ENCODE peak calls at places on chromosomes 13 and 19, in eight cellular contexts. One of them, this sample, is unnamed.
A peak's percentile ranks its signal among the peaks of the same experiment; 100 is the strongest.

GRCh38 chr13:59774511-59774911 is 389.2 kb downstream of the DIAPH3 start:
- DNase-seq in activated naive CD4-positive, alpha-beta T cell: no peak
- DNase-seq in left cardiac atrium: no peak
- DNase-seq in NCI-H2081: no peak
- DNase-seq in AG04450: peak; percentile 47
- DNase-seq in hypothalamus: no peak
- DNase-seq in T-helper 9 cell: no peak
- DNase-seq in fibroblast of villous mesenchyme: peak; percentile 57
- DNase-seq in this sample: peak; percentile 87

GRCh38 chr13:97627566-97627965 is 193.6 kb downstream of the RAP2A start:
- DNase-seq in NCI-H2081: no peak
- DNase-seq in AG04450: peak; percentile 79
- DNase-seq in hypothalamus: no peak
- DNase-seq in fibroblast of villous mesenchyme: peak; percentile 92
- DNase-seq in left cardiac atrium: peak; percentile 62
- DNase-seq in T-helper 9 cell: no peak
- DNase-seq in activated naive CD4-positive, alpha-beta T cell: no peak
- DNase-seq in this sample: peak; percentile 97

GRCh38 chr13:23488442-23488841 is 54.9 kb upstream of the SACS start:
- DNase-seq in hypothalamus: no peak
- DNase-seq in fibroblast of villous mesenchyme: peak; percentile 57
- DNase-seq in activated naive CD4-positive, alpha-beta T cell: no peak
- DNase-seq in T-helper 9 cell: no peak
- DNase-seq in NCI-H2081: peak; percentile 33
- DNase-seq in AG04450: no peak
- DNase-seq in left cardiac atrium: no peak
- DNase-seq in this sample: no peak

GRCh38 chr19:47231215-47232054 is 436 bp upstream of the BBC3 start:
- DNase-seq in AG04450: peak; percentile 72
- DNase-seq in activated naive CD4-positive, alpha-beta T cell: peak; percentile 84
- DNase-seq in hypothalamus: peak; percentile 58
- DNase-seq in NCI-H2081: peak; percentile 64
- DNase-seq in left cardiac atrium: peak; percentile 90
- DNase-seq in T-helper 9 cell: peak; percentile 95
- DNase-seq in fibroblast of villous mesenchyme: peak; percentile 92
- DNase-seq in this sample: peak; percentile 66

GRCh38 chr19:51550848-51551672 is 19.6 kb upstream of the SIGLEC6 start:
- DNase-seq in left cardiac atrium: no peak
- DNase-seq in NCI-H2081: no peak
- DNase-seq in hypothalamus: no peak
- DNase-seq in AG04450: no peak
- DNase-seq in T-helper 9 cell: no peak
- DNase-seq in activated naive CD4-positive, alpha-beta T cell: no peak
- DNase-seq in fibroblast of villous mesenchyme: no peak
- DNase-seq in this sample: no peak

GRCh38 chr13:51562011-51562671 is 22.1 kb upstream of the WDFY2 start:
- DNase-seq in fibroblast of villous mesenchyme: no peak
- DNase-seq in left cardiac atrium: no peak
- DNase-seq in hypothalamus: no peak
- DNase-seq in AG04450: no peak
- DNase-seq in NCI-H2081: no peak
- DNase-seq in activated naive CD4-positive, alpha-beta T cell: no peak
- DNase-seq in T-helper 9 cell: no peak
- DNase-seq in this sample: no peak

GRCh38 chr13:44068737-44069136 is 189.0 kb downstream of the LACC1 start:
- DNase-seq in T-helper 9 cell: no peak
- DNase-seq in hypothalamus: no peak
- DNase-seq in AG04450: peak; percentile 39
- DNase-seq in fibroblast of villous mesenchyme: peak; percentile 40
- DNase-seq in activated naive CD4-positive, alpha-beta T cell: no peak
- DNase-seq in left cardiac atrium: no peak
- DNase-seq in NCI-H2081: no peak
- DNase-seq in this sample: peak; percentile 46

GRCh38 chr13:28494861-28495585 is at the start of gene FLT1:
- DNase-seq in left cardiac atrium: peak; percentile 85
- DNase-seq in T-helper 9 cell: no peak
- DNase-seq in activated naive CD4-positive, alpha-beta T cell: no peak
- DNase-seq in hypothalamus: no peak
- DNase-seq in fibroblast of villous mesenchyme: peak; percentile 86
- DNase-seq in NCI-H2081: no peak
- DNase-seq in AG04450: no peak
- DNase-seq in this sample: no peak

GRCh38 chr13:99062593-99062992 is 84.7 kb upstream of the DOCK9 start:
- DNase-seq in T-helper 9 cell: no peak
- DNase-seq in NCI-H2081: peak; percentile 83
- DNase-seq in activated naive CD4-positive, alpha-beta T cell: no peak
- DNase-seq in AG04450: no peak
- DNase-seq in hypothalamus: no peak
- DNase-seq in fibroblast of villous mesenchyme: peak; percentile 46
- DNase-seq in left cardiac atrium: peak; percentile 70
- DNase-seq in this sample: peak; percentile 52

GRCh38 chr19:10285393-10285792 is 1.4 kb upstream of the ICAM4 start:
- DNase-seq in fibroblast of villous mesenchyme: no peak
- DNase-seq in left cardiac atrium: no peak
- DNase-seq in T-helper 9 cell: no peak
- DNase-seq in AG04450: no peak
- DNase-seq in activated naive CD4-positive, alpha-beta T cell: no peak
- DNase-seq in hypothalamus: no peak
- DNase-seq in NCI-H2081: no peak
- DNase-seq in this sample: no peak

GRCh38 chr13:78317030-78317429 is 286.3 kb downstream of the POU4F1 start:
- DNase-seq in NCI-H2081: no peak
- DNase-seq in AG04450: no peak
- DNase-seq in left cardiac atrium: no peak
- DNase-seq in fibroblast of villous mesenchyme: no peak
- DNase-seq in activated naive CD4-positive, alpha-beta T cell: no peak
- DNase-seq in hypothalamus: no peak
- DNase-seq in T-helper 9 cell: no peak
- DNase-seq in this sample: no peak

GRCh38 chr19:53905787-53906186 is 3.3 kb upstream of the CACNG7 start:
- DNase-seq in fibroblast of villous mesenchyme: no peak
- DNase-seq in left cardiac atrium: no peak
- DNase-seq in AG04450: no peak
- DNase-seq in activated naive CD4-positive, alpha-beta T cell: no peak
- DNase-seq in hypothalamus: no peak
- DNase-seq in NCI-H2081: no peak
- DNase-seq in T-helper 9 cell: no peak
- DNase-seq in this sample: no peak

GRCh38 chr13:50509167-50509566 is 334.3 kb downstream of the DLEU7 start:
- DNase-seq in activated naive CD4-positive, alpha-beta T cell: no peak
- DNase-seq in T-helper 9 cell: no peak
- DNase-seq in NCI-H2081: no peak
- DNase-seq in left cardiac atrium: no peak
- DNase-seq in hypothalamus: no peak
- DNase-seq in fibroblast of villous mesenchyme: no peak
- DNase-seq in AG04450: no peak
- DNase-seq in this sample: no peak

GRCh38 chr13:44244288-44244687 is 129.3 kb upstream of the SERP2 start:
- DNase-seq in T-helper 9 cell: no peak
- DNase-seq in hypothalamus: no peak
- DNase-seq in left cardiac atrium: no peak
- DNase-seq in AG04450: no peak
- DNase-seq in activated naive CD4-positive, alpha-beta T cell: no peak
- DNase-seq in NCI-H2081: no peak
- DNase-seq in fibroblast of villous mesenchyme: peak; percentile 79
- DNase-seq in this sample: peak; percentile 82

GRCh38 chr19:16462757-16463250 is 9.0 kb downstream of the EPS15L1 start:
- DNase-seq in activated naive CD4-positive, alpha-beta T cell: no peak
- DNase-seq in NCI-H2081: no peak
- DNase-seq in AG04450: no peak
- DNase-seq in hypothalamus: no peak
- DNase-seq in T-helper 9 cell: no peak
- DNase-seq in fibroblast of villous mesenchyme: peak; percentile 30
- DNase-seq in left cardiac atrium: no peak
- DNase-seq in this sample: peak; percentile 20

GRCh38 chr19:49130325-49130724 is 11.0 kb downstream of the PPFIA3 start:
- DNase-seq in NCI-H2081: no peak
- DNase-seq in T-helper 9 cell: no peak
- DNase-seq in left cardiac atrium: no peak
- DNase-seq in hypothalamus: no peak
- DNase-seq in activated naive CD4-positive, alpha-beta T cell: no peak
- DNase-seq in fibroblast of villous mesenchyme: no peak
- DNase-seq in AG04450: no peak
- DNase-seq in this sample: no peak

GRCh38 chr19:3115916-3116602 is 19.8 kb upstream of the GNA15 start:
- DNase-seq in activated naive CD4-positive, alpha-beta T cell: no peak
- DNase-seq in AG04450: no peak
- DNase-seq in fibroblast of villous mesenchyme: no peak
- DNase-seq in T-helper 9 cell: no peak
- DNase-seq in left cardiac atrium: peak; percentile 10
- DNase-seq in hypothalamus: no peak
- DNase-seq in NCI-H2081: no peak
- DNase-seq in this sample: peak; percentile 65

GRCh38 chr13:98199480-98199879 is 22.4 kb upstream of the RNF113B start:
- DNase-seq in T-helper 9 cell: no peak
- DNase-seq in fibroblast of villous mesenchyme: peak; percentile 54
- DNase-seq in AG04450: no peak
- DNase-seq in NCI-H2081: peak; percentile 63
- DNase-seq in hypothalamus: no peak
- DNase-seq in activated naive CD4-positive, alpha-beta T cell: no peak
- DNase-seq in left cardiac atrium: no peak
- DNase-seq in this sample: no peak

GRCh38 chr19:35521124-35521743 is 6.9 kb downstream of the SBSN start:
- DNase-seq in NCI-H2081: no peak
- DNase-seq in hypothalamus: no peak
- DNase-seq in left cardiac atrium: no peak
- DNase-seq in activated naive CD4-positive, alpha-beta T cell: no peak
- DNase-seq in fibroblast of villous mesenchyme: no peak
- DNase-seq in AG04450: no peak
- DNase-seq in T-helper 9 cell: no peak
- DNase-seq in this sample: no peak

GRCh38 chr13:46039421-46040036 is 13.0 kb downstream of the ZC3H13 start:
- DNase-seq in NCI-H2081: no peak
- DNase-seq in activated naive CD4-positive, alpha-beta T cell: no peak
- DNase-seq in fibroblast of villous mesenchyme: peak; percentile 31
- DNase-seq in left cardiac atrium: no peak
- DNase-seq in T-helper 9 cell: no peak
- DNase-seq in AG04450: peak; percentile 32
- DNase-seq in hypothalamus: no peak
- DNase-seq in this sample: no peak

GRCh38 chr19:43476606-43477005 is 11.2 kb upstream of the LYPD3 start:
- DNase-seq in left cardiac atrium: no peak
- DNase-seq in NCI-H2081: no peak
- DNase-seq in activated naive CD4-positive, alpha-beta T cell: no peak
- DNase-seq in AG04450: peak; percentile 74
- DNase-seq in hypothalamus: no peak
- DNase-seq in fibroblast of villous mesenchyme: peak; percentile 75
- DNase-seq in T-helper 9 cell: no peak
- DNase-seq in this sample: peak; percentile 33

GRCh38 chr13:85243831-85244230 is 555.4 kb downstream of the SLITRK6 start:
- DNase-seq in AG04450: no peak
- DNase-seq in hypothalamus: no peak
- DNase-seq in fibroblast of villous mesenchyme: no peak
- DNase-seq in left cardiac atrium: no peak
- DNase-seq in T-helper 9 cell: no peak
- DNase-seq in activated naive CD4-positive, alpha-beta T cell: no peak
- DNase-seq in NCI-H2081: no peak
- DNase-seq in this sample: no peak

GRCh38 chr19:51111606-51112005 is 3.4 kb upstream of the CTU1 start:
- DNase-seq in activated naive CD4-positive, alpha-beta T cell: no peak
- DNase-seq in T-helper 9 cell: no peak
- DNase-seq in AG04450: no peak
- DNase-seq in fibroblast of villous mesenchyme: no peak
- DNase-seq in NCI-H2081: no peak
- DNase-seq in left cardiac atrium: no peak
- DNase-seq in hypothalamus: no peak
- DNase-seq in this sample: no peak

GRCh38 chr13:46759861-46760260 is 37.1 kb downstream of the ESD start:
- DNase-seq in fibroblast of villous mesenchyme: no peak
- DNase-seq in activated naive CD4-positive, alpha-beta T cell: no peak
- DNase-seq in AG04450: no peak
- DNase-seq in left cardiac atrium: no peak
- DNase-seq in hypothalamus: no peak
- DNase-seq in NCI-H2081: no peak
- DNase-seq in T-helper 9 cell: no peak
- DNase-seq in this sample: no peak

GRCh38 chr19:17078920-17079709 is 3.5 kb downstream of the MYO9B start:
- DNase-seq in T-helper 9 cell: no peak
- DNase-seq in hypothalamus: no peak
- DNase-seq in NCI-H2081: no peak
- DNase-seq in AG04450: no peak
- DNase-seq in activated naive CD4-positive, alpha-beta T cell: no peak
- DNase-seq in left cardiac atrium: no peak
- DNase-seq in fibroblast of villous mesenchyme: no peak
- DNase-seq in this sample: peak; percentile 28

GRCh38 chr19:20078696-20079095 is 896 bp downstream of the ZNF90 start:
- DNase-seq in AG04450: no peak
- DNase-seq in left cardiac atrium: peak; percentile 44
- DNase-seq in activated naive CD4-positive, alpha-beta T cell: no peak
- DNase-seq in NCI-H2081: no peak
- DNase-seq in T-helper 9 cell: peak; percentile 0
- DNase-seq in hypothalamus: no peak
- DNase-seq in fibroblast of villous mesenchyme: peak; percentile 80
- DNase-seq in this sample: peak; percentile 27

GRCh38 chr19:55069137-55069858 is 6.3 kb upstream of the RDH13 start:
- DNase-seq in left cardiac atrium: peak; percentile 54
- DNase-seq in hypothalamus: no peak
- DNase-seq in fibroblast of villous mesenchyme: no peak
- DNase-seq in T-helper 9 cell: no peak
- DNase-seq in AG04450: no peak
- DNase-seq in activated naive CD4-positive, alpha-beta T cell: no peak
- DNase-seq in NCI-H2081: peak; percentile 25
- DNase-seq in this sample: peak; percentile 14

GRCh38 chr13:33347866-33348265 is 62.3 kb upstream of the STARD13 start:
- DNase-seq in T-helper 9 cell: no peak
- DNase-seq in NCI-H2081: no peak
- DNase-seq in AG04450: no peak
- DNase-seq in left cardiac atrium: no peak
- DNase-seq in hypothalamus: peak; percentile 6
- DNase-seq in activated naive CD4-positive, alpha-beta T cell: no peak
- DNase-seq in fibroblast of villous mesenchyme: no peak
- DNase-seq in this sample: no peak

GRCh38 chr19:7355151-7355845 is 6.6 kb downstream of the ARHGEF18 start:
- DNase-seq in activated naive CD4-positive, alpha-beta T cell: no peak
- DNase-seq in T-helper 9 cell: no peak
- DNase-seq in fibroblast of villous mesenchyme: no peak
- DNase-seq in hypothalamus: no peak
- DNase-seq in NCI-H2081: no peak
- DNase-seq in left cardiac atrium: no peak
- DNase-seq in AG04450: no peak
- DNase-seq in this sample: peak; percentile 34

This sample was measured in amniotic epithelial cell.